ENCODE peak calls at places on chromosomes 16 and 17, in five cellular contexts. One of them, this sample, is unnamed.
A peak's percentile ranks its signal among the peaks of the same experiment; 100 is the strongest.

GRCh38 chr16:56450275-56450889 is 750 bp downstream of the NUDT21 start:
- DNase-seq in K562: no peak
- DNase-seq in HCT116: no peak
- DNase-seq in HepG2: no peak
- DNase-seq in H1: no peak
- DNase-seq in this sample: no peak

GRCh38 chr16:30142672-30143346 is 19.8 kb upstream of the MAPK3 start:
- DNase-seq in K562: no peak
- DNase-seq in HCT116: no peak
- DNase-seq in HepG2: peak; percentile 61
- DNase-seq in H1: no peak
- DNase-seq in this sample: peak; percentile 30

GRCh38 chr16:73031155-73031866 is 16.6 kb downstream of the ZFHX3 start:
- DNase-seq in K562: no peak
- DNase-seq in HCT116: no peak
- DNase-seq in HepG2: no peak
- DNase-seq in H1: no peak
- DNase-seq in this sample: no peak

GRCh38 chr17:82215095-82215971 is 2.7 kb upstream of the CCDC57 start:
- DNase-seq in K562: peak; percentile 69
- DNase-seq in HCT116: no peak
- DNase-seq in HepG2: peak; percentile 35
- DNase-seq in H1: no peak
- DNase-seq in this sample: no peak

GRCh38 chr17:50269477-50270429 is 4.5 kb upstream of the TMEM92 start:
- DNase-seq in K562: peak; percentile 70
- DNase-seq in HCT116: peak; percentile 60
- DNase-seq in HepG2: peak; percentile 61
- DNase-seq in H1: peak; percentile 86
- DNase-seq in this sample: peak; percentile 19

GRCh38 chr16:56667581-56668571 is at the start of gene MT1G:
- DNase-seq in K562: peak; percentile 32
- DNase-seq in HCT116: no peak
- DNase-seq in HepG2: peak; percentile 57
- DNase-seq in H1: peak; percentile 70
- DNase-seq in this sample: no peak

GRCh38 chr17:81601525-81602120 is 35.3 kb downstream of the NPLOC4 start:
- DNase-seq in K562: peak; percentile 67
- DNase-seq in HCT116: peak; percentile 49
- DNase-seq in HepG2: peak; percentile 62
- DNase-seq in H1: peak; percentile 50
- DNase-seq in this sample: peak; percentile 20

GRCh38 chr17:60161598-60162330 is 12.0 kb downstream of the CA4 start:
- DNase-seq in K562: peak; percentile 75
- DNase-seq in HCT116: no peak
- DNase-seq in HepG2: no peak
- DNase-seq in H1: peak; percentile 83
- DNase-seq in this sample: no peak

GRCh38 chr17:72171703-72172670 is 51.2 kb downstream of the SOX9 start:
- DNase-seq in K562: no peak
- DNase-seq in HCT116: no peak
- DNase-seq in HepG2: no peak
- DNase-seq in H1: no peak
- DNase-seq in this sample: no peak

GRCh38 chr16:85864965-85865364 is 34.0 kb upstream of the IRF8 start:
- DNase-seq in K562: no peak
- DNase-seq in HCT116: no peak
- DNase-seq in HepG2: no peak
- DNase-seq in H1: no peak
- DNase-seq in this sample: no peak

GRCh38 chr17:73118876-73119485 is 26.5 kb upstream of the SLC39A11 start:
- DNase-seq in K562: no peak
- DNase-seq in HCT116: no peak
- DNase-seq in HepG2: no peak
- DNase-seq in H1: no peak
- DNase-seq in this sample: no peak

GRCh38 chr17:50686494-50687199 is 21.1 kb downstream of the ANKRD40 start:
- DNase-seq in K562: no peak
- DNase-seq in HCT116: peak; percentile 92
- DNase-seq in HepG2: peak; percentile 98
- DNase-seq in H1: no peak
- DNase-seq in this sample: no peak

GRCh38 chr16:50300942-50301625 is 34.7 kb downstream of the ADCY7 start:
- DNase-seq in K562: no peak
- DNase-seq in HCT116: no peak
- DNase-seq in HepG2: no peak
- DNase-seq in H1: no peak
- DNase-seq in this sample: no peak

GRCh38 chr16:57530104-57530522 is 6.3 kb downstream of the CCDC102A start:
- DNase-seq in K562: no peak
- DNase-seq in HCT116: no peak
- DNase-seq in HepG2: peak; percentile 59
- DNase-seq in H1: no peak
- DNase-seq in this sample: no peak

GRCh38 chr16:3115011-3115410 is 2.6 kb downstream of the ZNF205 start:
- DNase-seq in K562: no peak
- DNase-seq in HCT116: no peak
- DNase-seq in HepG2: no peak
- DNase-seq in H1: no peak
- DNase-seq in this sample: no peak

GRCh38 chr16:87926246-87927194 is 9.8 kb downstream of the CA5A start:
- DNase-seq in K562: no peak
- DNase-seq in HCT116: no peak
- DNase-seq in HepG2: no peak
- DNase-seq in H1: no peak
- DNase-seq in this sample: no peak

GRCh38 chr16:15425861-15426260 is 8.5 kb upstream of the BMERB1 start:
- DNase-seq in K562: no peak
- DNase-seq in HCT116: no peak
- DNase-seq in HepG2: no peak
- DNase-seq in H1: no peak
- DNase-seq in this sample: no peak

GRCh38 chr17:2239882-2240430 is 63.6 kb downstream of the SMG6 start:
- DNase-seq in K562: no peak
- DNase-seq in HCT116: no peak
- DNase-seq in HepG2: no peak
- DNase-seq in H1: no peak
- DNase-seq in this sample: peak; percentile 85

GRCh38 chr16:19712418-19713058 is 5.5 kb downstream of the KNOP1 start:
- DNase-seq in K562: no peak
- DNase-seq in HCT116: no peak
- DNase-seq in HepG2: no peak
- DNase-seq in H1: no peak
- DNase-seq in this sample: no peak

GRCh38 chr17:38550661-38551060 is 55.1 kb downstream of the SRCIN1 start:
- DNase-seq in K562: peak; percentile 71
- DNase-seq in HCT116: no peak
- DNase-seq in HepG2: no peak
- DNase-seq in H1: no peak
- DNase-seq in this sample: no peak

DNA sequence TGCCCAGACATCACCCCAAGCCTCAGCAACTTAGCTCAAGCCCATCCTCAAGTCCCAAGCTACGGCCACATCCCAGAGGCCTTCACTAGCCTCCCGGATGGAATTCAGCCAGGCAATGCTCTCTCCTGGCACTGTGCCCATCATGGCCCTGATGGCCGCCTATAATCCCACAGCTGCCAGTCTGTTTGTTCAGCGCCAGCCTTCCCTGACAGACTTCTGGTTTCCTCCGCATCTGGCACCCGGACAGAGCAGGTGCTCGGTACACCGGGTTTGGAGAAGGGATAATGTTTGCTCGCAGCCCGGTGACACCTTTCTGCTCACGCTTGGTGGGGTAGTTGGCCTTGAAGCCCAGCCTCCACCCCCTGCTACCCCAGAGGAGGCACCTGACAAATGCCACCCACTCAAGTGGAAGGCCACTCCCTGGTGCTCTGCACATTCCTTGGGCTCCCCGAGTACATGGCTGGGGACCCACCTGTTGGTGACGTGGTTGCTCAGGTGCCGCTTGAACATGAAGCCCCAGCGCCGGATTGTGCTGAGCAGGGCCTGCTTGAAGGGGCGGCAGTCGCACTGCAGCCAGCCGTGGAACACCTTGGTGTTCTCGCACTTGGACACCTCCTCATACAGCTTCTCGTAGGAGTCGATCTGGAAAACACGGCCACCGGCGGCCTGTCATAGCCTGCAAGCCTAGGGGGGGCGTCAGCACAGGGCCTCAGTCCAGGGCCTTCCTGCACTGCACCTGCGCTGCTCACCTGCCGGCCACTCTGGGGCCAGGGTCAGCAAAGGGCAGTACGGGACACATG is 47.1 kb downstream of the DNAH17 start:
- DNase-seq in K562: no peak
- DNase-seq in HCT116: no peak
- DNase-seq in HepG2: no peak
- DNase-seq in H1: no peak
- DNase-seq in this sample: no peak
- TF ChIP-seq SRF in K562: no peak
- TF ChIP-seq SRF in HCT116: no peak
- TF ChIP-seq SRF in HepG2: no peak
- TF ChIP-seq SRF in H1: no peak
- TF ChIP-seq SRF in this sample: no peak

GRCh38 chr16:70419384-70420327 is 19.2 kb downstream of the ST3GAL2 start:
- DNase-seq in K562: no peak
- DNase-seq in HCT116: no peak
- DNase-seq in HepG2: no peak
- DNase-seq in H1: no peak
- DNase-seq in this sample: no peak
- H3K4me2 ChIP-seq in K562: peak overlapping the region; percentile 48
- H3K4me2 ChIP-seq in HCT116: no peak overlapping the region
- H3K4me2 ChIP-seq in HepG2: peak overlapping the region; percentile 45
- H3K4me2 ChIP-seq in H1: no peak overlapping the region
- H3K4me2 ChIP-seq in this sample: peak overlapping the region; percentile 66

DNA sequence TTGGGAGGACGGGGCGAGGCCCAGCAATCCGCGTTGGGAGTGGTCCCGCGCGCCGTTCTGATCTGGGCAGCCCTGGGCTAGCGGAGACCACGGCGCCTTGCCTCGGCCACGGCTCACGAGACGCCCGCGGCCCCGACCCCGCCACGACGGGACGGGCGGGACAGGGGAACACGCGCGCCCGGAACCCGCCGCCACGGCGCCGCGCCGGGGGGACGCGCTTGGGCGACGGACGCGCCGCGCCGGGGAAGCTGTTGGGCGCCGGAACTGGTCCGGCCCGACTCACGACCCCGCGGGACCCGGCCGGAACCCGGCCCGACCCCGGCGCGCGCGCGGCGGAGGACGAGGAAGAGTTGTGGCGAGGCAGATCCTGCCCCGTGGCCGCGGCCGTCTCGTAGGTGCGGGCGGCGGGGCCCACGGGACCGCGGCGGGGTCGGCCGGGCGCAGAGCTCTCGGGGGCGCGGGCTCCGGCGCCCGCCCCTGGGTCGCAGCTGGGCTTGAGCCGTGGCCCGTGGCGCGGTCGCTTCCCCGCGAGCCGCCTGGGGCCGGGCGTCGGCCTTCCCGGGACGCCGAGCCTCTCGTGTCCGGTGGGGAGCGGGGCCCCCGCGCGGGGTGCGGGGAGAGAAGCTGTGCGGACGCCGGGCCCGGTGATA is at the start of gene ACSF3:
- DNase-seq in K562: peak; percentile 92
- DNase-seq in HCT116: no peak
- DNase-seq in HepG2: no peak
- DNase-seq in H1: peak; percentile 71
- DNase-seq in this sample: no peak
- TF ChIP-seq SRF in K562: no peak
- TF ChIP-seq SRF in HCT116: no peak
- TF ChIP-seq SRF in HepG2: peak; percentile 79
- TF ChIP-seq SRF in H1: no peak
- TF ChIP-seq SRF in this sample: peak; percentile 43

DNA sequence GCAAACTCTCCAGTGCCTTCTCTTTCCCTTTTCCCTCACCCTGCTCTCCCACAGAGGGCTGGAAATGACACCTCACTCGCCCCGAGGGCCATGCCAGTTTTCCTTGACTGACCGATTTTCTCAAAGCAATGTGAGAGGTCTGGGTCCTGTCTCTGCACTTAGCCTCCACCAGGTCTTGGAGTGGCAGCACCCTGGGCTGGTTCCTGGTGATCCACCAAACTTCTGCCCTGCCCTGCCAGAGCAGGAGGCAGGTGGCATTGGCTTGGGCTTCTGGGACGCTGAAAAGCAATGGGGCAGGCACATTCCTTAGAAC is 97.5 kb downstream of the RAB11FIP4 start:
- DNase-seq in K562: no peak
- DNase-seq in HCT116: no peak
- DNase-seq in HepG2: no peak
- DNase-seq in H1: no peak
- DNase-seq in this sample: no peak
- H3K4me2 ChIP-seq in K562: peak overlapping the region; percentile 61
- H3K4me2 ChIP-seq in HCT116: peak overlapping the region; percentile 99
- H3K4me2 ChIP-seq in HepG2: peak overlapping the region; percentile 89
- H3K4me2 ChIP-seq in H1: peak overlapping the region; percentile 79
- H3K4me2 ChIP-seq in this sample: peak overlapping the region; percentile 97

This sample was measured in GM12878.